ENCODE peak calls at places on chromosomes 2 and 18, in ten cellular contexts. X, I, L, V, J, O, F, M, Z and P are unnamed samples.
A peak's percentile ranks its signal among the peaks of the same experiment; 100 is the strongest.

GRCh38 chr2:29878898-29879297 is 42.5 kb downstream of the ALK start:
- DNase-seq in O (no peak), M (no peak), Z (no peak), L (peak; percentile 61), F (no peak), X (no peak), I (no peak), J (no peak), V (peak; percentile 51), P (no peak)

GRCh38 chr2:43345872-43346271 is 119.5 kb upstream of the ZFP36L2 start:
- DNase-seq in V (no peak), J (no peak), O (no peak), X (no peak), L (no peak), Z (no peak), M (no peak), I (peak; percentile 25), F (no peak), P (peak; percentile 47)

GRCh38 chr2:168211664-168212163 is 35.7 kb downstream of the STK39 start:
- DNase-seq in X (no peak), F (no peak), L (peak; percentile 47), O (no peak), M (no peak), J (no peak), I (no peak), Z (no peak), V (no peak), P (no peak)

GRCh38 chr2:219656523-219656922 is 29.1 kb downstream of the SLC4A3 start:
- DNase-seq in I (no peak), X (no peak), J (no peak), Z (no peak), L (peak; percentile 77), M (no peak), F (peak; percentile 76), O (no peak), V (peak; percentile 95), P (no peak)

GRCh38 chr2:120988051-120988707 is 252.5 kb downstream of the GLI2 start:
- DNase-seq in J (no peak), V (no peak), F (no peak), O (no peak), M (no peak), Z (no peak), X (no peak), I (no peak), L (no peak), P (peak; percentile 21)

GRCh38 chr18:9838144-9838877 is 47.5 kb upstream of the TXNDC2 start:
- DNase-seq in L (peak; percentile 83), F (no peak), O (no peak), I (peak; percentile 85), M (no peak), V (no peak), J (peak; percentile 53), X (peak; percentile 91), Z (no peak), P (peak; percentile 91)

GRCh38 chr18:62341423-62341920 is 16.4 kb downstream of the TNFRSF11A start:
- DNase-seq in V (no peak), X (no peak), Z (no peak), F (no peak), L (no peak), O (no peak), J (no peak), M (no peak), I (no peak), P (no peak)

GRCh38 chr2:35973132-35973736 is 382.3 kb upstream of the CRIM1 start:
- DNase-seq in V (peak; percentile 25), O (peak; percentile 34), M (no peak), F (no peak), Z (peak; percentile 46), L (peak; percentile 43), X (peak; percentile 9), I (peak; percentile 65), J (peak; percentile 49), P (peak; percentile 77)

GRCh38 chr2:73268368-73268830 is 15.9 kb downstream of the FBXO41 start:
- DNase-seq in Z (no peak), M (no peak), I (no peak), V (no peak), F (no peak), X (no peak), L (no peak), J (no peak), O (no peak), P (no peak)
- H3K4me2 ChIP-seq in Z (no peak overlapping the region), M (no peak overlapping the region), I (peak overlapping the region; percentile 70), V (peak overlapping the region; percentile 92), F (peak overlapping the region; percentile 80), X (no peak overlapping the region), L (no peak overlapping the region), J (peak overlapping the region; percentile 95), O (no peak overlapping the region), P (peak overlapping the region; percentile 87)

GRCh38 chr2:71725836-71726235 is 272.5 kb downstream of the DYSF start:
- DNase-seq in X (no peak), I (no peak), V (no peak), J (no peak), O (no peak), Z (no peak), M (no peak), F (no peak), L (no peak), P (no peak)

GRCh38 chr2:71724793-71725192 is 271.4 kb downstream of the DYSF start:
- DNase-seq in M (no peak), X (no peak), Z (no peak), L (no peak), O (no peak), I (no peak), F (no peak), J (no peak), V (no peak), P (no peak)

GRCh38 chr2:71730785-71731383 is 277.5 kb downstream of the DYSF start:
- DNase-seq in F (no peak), I (no peak), L (no peak), Z (no peak), M (no peak), X (no peak), V (no peak), O (no peak), J (no peak), P (no peak)

GRCh38 chr2:71728036-71728435 is 274.7 kb downstream of the DYSF start:
- DNase-seq in L (no peak), O (no peak), X (no peak), F (no peak), J (no peak), I (no peak), V (no peak), Z (no peak), M (no peak), P (no peak)

GRCh38 chr2:71727562-71727961 is 274.2 kb downstream of the DYSF start:
- DNase-seq in J (no peak), Z (no peak), X (no peak), V (peak; percentile 57), M (no peak), O (no peak), I (no peak), F (no peak), L (no peak), P (no peak)
- TF ChIP-seq EZH2 in J (no peak), Z (no peak), X (no peak), V (no peak), M (no peak), O (no peak), I (no peak), F (no peak), L (no peak), P (no peak)

GRCh38 chr2:110871637-110872036 is 139.3 kb downstream of the ACOXL start:
- DNase-seq in O (no peak), F (no peak), V (no peak), J (no peak), I (no peak), M (no peak), Z (no peak), X (no peak), L (no peak), P (no peak)

GRCh38 chr2:110872521-110872920 is 140.1 kb downstream of the ACOXL start:
- DNase-seq in I (no peak), M (no peak), Z (no peak), L (no peak), O (peak; percentile 24), V (no peak), J (no peak), X (no peak), F (no peak), P (no peak)

GRCh38 chr2:110868971-110869370 is 136.6 kb downstream of the ACOXL start:
- DNase-seq in I (no peak), M (no peak), L (peak; percentile 27), X (no peak), J (no peak), V (no peak), F (no peak), Z (no peak), O (no peak), P (no peak)

GRCh38 chr2:110869472-110870446 is 137.4 kb downstream of the ACOXL start:
- DNase-seq in V (peak; percentile 65), O (no peak), M (no peak), J (no peak), I (no peak), Z (no peak), F (no peak), X (peak; percentile 84), L (peak; percentile 72), P (no peak)

DNA sequence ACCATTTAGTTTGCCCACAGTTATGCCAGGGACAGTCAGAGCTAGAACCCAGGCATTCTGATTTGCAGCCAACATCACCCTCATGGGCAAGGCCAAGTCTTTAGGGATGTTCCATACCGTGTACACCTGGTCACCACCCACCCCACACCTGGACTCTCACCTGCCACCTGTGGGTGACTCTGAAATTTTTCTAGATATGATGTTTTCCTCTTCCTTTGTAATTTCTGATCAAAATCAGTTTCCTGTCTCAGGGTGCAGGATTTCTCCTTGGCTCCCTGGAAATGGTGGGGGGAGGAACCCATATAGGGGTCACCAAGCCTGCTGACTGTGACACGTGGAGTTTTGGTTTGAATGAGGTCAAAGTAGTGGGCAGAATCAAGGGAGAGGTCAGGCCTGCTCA is 138.2 kb downstream of the ACOXL start:
- DNase-seq in Z (no peak), M (no peak), X (no peak), J (no peak), V (no peak), O (no peak), I (no peak), L (no peak), F (no peak), P (no peak)
- H4K20me1 ChIP-seq in Z (no peaks in the 10 kb centered on the region), M (no peaks in the 10 kb centered on the region), X (no peaks in the 10 kb centered on the region), J (no peaks in the 10 kb centered on the region), V (no peaks in the 10 kb centered on the region), O (no peaks in the 10 kb centered on the region), I (no peaks in the 10 kb centered on the region), L (peaks cover 2% of the 10 kb centered on the region), F (no peaks in the 10 kb centered on the region), P (no peaks in the 10 kb centered on the region)

GRCh38 chr2:158661231-158661630 is 133.9 kb upstream of the DAPL1 start:
- DNase-seq in J (no peak), V (no peak), X (no peak), O (no peak), I (no peak), F (no peak), L (no peak), M (no peak), Z (no peak), P (no peak)

GRCh38 chr2:158659483-158659882 is 135.6 kb upstream of the DAPL1 start:
- DNase-seq in F (no peak), L (peak; percentile 20), X (no peak), I (no peak), Z (no peak), M (no peak), O (no peak), J (no peak), V (no peak), P (no peak)

GRCh38 chr2:158662406-158662805 is 132.7 kb upstream of the DAPL1 start:
- DNase-seq in I (no peak), V (no peak), M (no peak), J (no peak), Z (no peak), X (no peak), O (no peak), L (no peak), F (no peak), P (no peak)

GRCh38 chr2:158651358-158652057 is 143.6 kb upstream of the DAPL1 start:
- DNase-seq in F (no peak), I (no peak), J (no peak), M (no peak), X (no peak), V (no peak), O (no peak), Z (no peak), L (no peak), P (no peak)

GRCh38 chr2:158656492-158657190 is 138.5 kb upstream of the DAPL1 start:
- DNase-seq in X (no peak), J (no peak), Z (no peak), I (no peak), V (no peak), M (no peak), L (no peak), F (no peak), O (no peak), P (no peak)
- H3K4me2 ChIP-seq in X (no peak overlapping the region), J (no peak overlapping the region), Z (no peak overlapping the region), I (no peak overlapping the region), V (no peak overlapping the region), M (no peak overlapping the region), L (no peak overlapping the region), F (no peak overlapping the region), O (no peak overlapping the region), P (no peak overlapping the region)